ENCODE peak calls at places on chromosome 4, in four cellular contexts. B, Y, Z and W are unnamed samples. For H3K27me3, the result is how much of the 10 kb centered on the place peaks cover.

GRCh38 chr4:170071196-170071595 is 18.6 kb downstream of the AADAT start:
- DNase-seq in Z (no peak), Y (no peak), B (no peak), W (no peak)

GRCh38 chr4:165010991-165011390 is 20.8 kb upstream of the TRIM60 start:
- DNase-seq in B (no peak), Z (no peak), Y (no peak), W (no peak)

GRCh38 chr4:123060039-123060770 is 137.8 kb upstream of the NUDT6 start:
- DNase-seq in Y (no peak), B (no peak), Z (no peak), W (no peak)

GRCh38 chr4:80678413-80678812 is 342.9 kb downstream of the CFAP299 start:
- DNase-seq in Y (no peak), Z (no peak), B (no peak), W (no peak)

GRCh38 chr4:139470295-139470694 is 16.4 kb downstream of the RAB33B start:
- DNase-seq in Y (no peak), Z (no peak), B (no peak), W (no peak)

GRCh38 chr4:129358571-129358970 is 262.6 kb downstream of the C4orf33 start:
- DNase-seq in Z (peak), B (no peak), Y (no peak), W (no peak)

GRCh38 chr4:76856183-76856969 is 41.6 kb downstream of the SOWAHB start:
- DNase-seq in B (no peak), Z (peak), Y (peak), W (no peak)

GRCh38 chr4:142563682-142564291 is 282.3 kb downstream of the INPP4B start:
- DNase-seq in Y (no peak), Z (peak), B (no peak), W (no peak)

GRCh38 chr4:7323872-7324650 is 110.7 kb downstream of the PSAPL1 start:
- DNase-seq in B (peak), Z (no peak), Y (no peak), W (peak)

GRCh38 chr4:184103755-184104367 is 113.8 kb downstream of the ENPP6 start:
- DNase-seq in B (no peak), Y (no peak), Z (no peak), W (peak)

GRCh38 chr4:4625488-4625887 is 83.6 kb upstream of the STX18 start:
- DNase-seq in Y (no peak), Z (peak), B (no peak), W (no peak)

GRCh38 chr4:30721353-30722091 is 1.4 kb downstream of the PCDH7 start:
- DNase-seq in Z (no peak), Y (peak), B (no peak), W (peak)

GRCh38 chr4:2341261-2341841 is 77.1 kb downstream of the ZFYVE28 start:
- DNase-seq in Y (peak), Z (no peak), B (no peak), W (peak)

GRCh38 chr4:141056473-141056872 is 76.8 kb downstream of the RNF150 start:
- DNase-seq in Y (no peak), Z (no peak), B (no peak), W (no peak)

GRCh38 chr4:39908284-39908683 is 69.4 kb downstream of the PDS5A start:
- DNase-seq in B (no peak), Z (no peak), Y (no peak), W (no peak)

GRCh38 chr4:71553605-71554004 is 214.8 kb downstream of the SLC4A4 start:
- DNase-seq in B (no peak), Y (no peak), Z (peak), W (no peak)

GRCh38 chr4:74531952-74532794 is 87.2 kb downstream of the AREG start:
- DNase-seq in B (no peak), Y (peak), Z (peak), W (peak)

GRCh38 chr4:41430796-41431195 is 107.2 kb upstream of the LIMCH1 start:
- DNase-seq in Z (no peak), Y (no peak), B (no peak), W (no peak)

GRCh38 chr4:2818351-2818939 is 25.2 kb upstream of the ADD1 start:
- DNase-seq in Y (no peak), Z (no peak), B (no peak), W (no peak)

GRCh38 chr4:58749206-58749605 is 1639.0 kb upstream of the IGFBP7 start:
- DNase-seq in Z (no peak), Y (peak), B (no peak), W (no peak)

DNA sequence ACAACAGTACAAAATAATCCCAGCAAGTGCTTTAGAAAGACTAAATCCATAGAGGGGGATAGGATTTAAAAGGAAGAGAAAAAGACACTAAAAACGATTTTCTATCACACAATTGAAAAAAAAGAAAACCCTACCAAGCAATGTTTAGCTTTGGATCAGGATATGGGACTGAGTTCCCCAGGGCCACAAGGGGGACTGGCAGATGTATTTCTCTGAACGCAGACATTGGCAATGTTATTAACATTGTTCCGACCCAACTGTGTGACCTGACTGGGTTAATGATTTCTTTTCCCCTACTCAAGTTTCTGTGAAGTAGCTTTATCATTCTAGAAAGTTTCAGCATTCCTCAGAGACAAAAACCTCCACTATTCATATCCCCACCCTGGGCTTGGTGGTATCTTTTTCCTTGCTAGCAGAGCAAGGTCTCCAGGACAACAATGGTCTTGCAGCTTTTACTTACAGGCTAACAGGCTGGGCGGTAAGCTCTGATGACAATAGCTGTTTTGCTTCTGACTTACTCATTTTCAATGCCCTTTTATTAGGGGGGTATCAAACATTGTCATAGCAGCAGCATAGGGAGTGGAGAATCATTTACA is 25.8 kb downstream of the SLC7A11 start:
- DNase-seq in Z (no peak), B (no peak), Y (no peak), W (no peak)
- H3K4me3 ChIP-seq in Z (no peak), B (no peak), Y (no peak), W (no peak)

DNA sequence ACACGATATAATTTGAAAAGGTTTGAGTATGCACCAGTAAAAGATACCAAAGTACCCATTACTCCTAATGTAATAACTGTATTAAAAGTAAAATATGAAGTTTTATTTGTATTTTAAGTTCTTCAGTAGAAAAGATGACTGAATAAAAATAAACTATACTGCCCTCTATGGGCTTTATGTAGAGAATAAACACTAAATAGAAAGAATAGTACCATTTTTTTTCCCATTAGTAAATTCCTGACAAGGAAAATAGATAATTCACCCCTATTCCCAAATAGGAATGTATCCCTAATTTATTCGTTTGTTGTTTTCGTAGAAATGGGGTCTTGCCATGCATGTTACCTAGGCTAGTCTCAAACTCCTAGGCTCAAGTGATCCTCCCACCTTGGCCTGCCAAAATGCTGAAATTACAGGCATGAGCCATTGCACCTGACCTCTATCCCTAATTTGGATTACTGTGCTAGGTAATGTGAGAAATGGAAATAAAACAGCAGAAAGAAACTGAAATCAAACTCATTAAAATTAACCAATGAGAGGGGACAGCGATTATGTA is 73.6 kb upstream of the COX18 start:
- DNase-seq in Y (no peak), B (no peak), Z (no peak), W (no peak)
- TF ChIP-seq CTCF in Y (no peak), B (no peak), Z (peak), W (no peak)

GRCh38 chr4:108171541-108172230 is 3.0 kb upstream of the LEF1 start:
- DNase-seq in B (no peak), Z (no peak), Y (no peak), W (peak)

GRCh38 chr4:108172780-108173598 is 4.3 kb upstream of the LEF1 start:
- DNase-seq in Y (peak), B (peak), Z (no peak), W (peak)

GRCh38 chr4:108172231-108172779 is 3.6 kb upstream of the LEF1 start:
- DNase-seq in B (no peak), Z (no peak), Y (no peak), W (peak)

GRCh38 chr4:108173599-108174057 is 4.9 kb upstream of the LEF1 start:
- DNase-seq in B (no peak), Z (no peak), Y (no peak), W (no peak)

GRCh38 chr4:108175966-108176365 is 7.2 kb upstream of the LEF1 start:
- DNase-seq in B (no peak), Y (no peak), Z (no peak), W (no peak)
- H3K27me3 ChIP-seq in B (under half), Y (under half), Z (under half), W (under half)

DNA sequence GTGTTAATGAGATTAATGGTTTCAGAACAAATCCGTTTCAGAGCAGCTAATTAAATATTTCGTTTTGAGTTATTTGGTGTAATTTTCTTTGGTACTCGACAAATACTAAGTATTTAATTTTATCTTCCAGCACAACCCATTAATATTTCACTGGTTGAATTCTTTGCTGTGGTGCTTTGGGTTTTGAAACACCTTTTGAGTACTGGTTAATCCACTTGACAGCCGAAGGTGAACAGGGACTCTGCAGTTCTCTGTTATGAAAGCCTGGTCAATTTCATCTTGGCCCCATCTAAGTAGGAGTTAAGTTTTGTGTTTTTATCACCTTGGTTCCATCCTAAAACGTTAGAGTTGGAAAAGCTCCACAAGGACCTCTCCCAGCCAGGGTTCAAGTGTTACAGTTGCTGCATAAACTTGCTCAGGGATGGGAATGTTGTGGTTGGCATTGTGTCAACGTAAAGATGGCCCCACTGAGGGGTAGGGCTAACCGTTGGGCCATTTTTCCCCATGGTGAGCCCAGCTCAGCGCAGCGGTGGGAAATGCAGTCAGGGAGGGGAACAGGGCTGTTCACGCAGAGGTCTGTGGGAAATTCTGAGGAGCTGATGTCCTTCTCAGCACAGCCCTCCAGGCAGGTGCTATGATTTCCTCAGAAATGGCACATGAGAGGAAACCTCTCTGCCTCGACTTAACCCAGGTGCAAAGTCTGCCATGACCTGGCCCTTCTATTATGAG is 188.6 kb downstream of the STIM2 start:
- DNase-seq in B (no peak), Z (no peak), Y (peak), W (no peak)
- H3K4me3 ChIP-seq in B (peak), Z (no peak), Y (no peak), W (no peak)

GRCh38 chr4:73252001-73252400 is 6.6 kb downstream of the ANKRD17 start:
- DNase-seq in Y (no peak), Z (no peak), B (no peak), W (no peak)

GRCh38 chr4:73250642-73251041 is 8.0 kb downstream of the ANKRD17 start:
- DNase-seq in Y (no peak), B (no peak), Z (no peak), W (no peak)

GRCh38 chr4:73248821-73249220 is 9.8 kb downstream of the ANKRD17 start:
- DNase-seq in Z (no peak), Y (no peak), B (no peak), W (no peak)

GRCh38 chr4:73248416-73248815 is 10.2 kb downstream of the ANKRD17 start:
- DNase-seq in Z (no peak), Y (no peak), B (no peak), W (no peak)

DNA sequence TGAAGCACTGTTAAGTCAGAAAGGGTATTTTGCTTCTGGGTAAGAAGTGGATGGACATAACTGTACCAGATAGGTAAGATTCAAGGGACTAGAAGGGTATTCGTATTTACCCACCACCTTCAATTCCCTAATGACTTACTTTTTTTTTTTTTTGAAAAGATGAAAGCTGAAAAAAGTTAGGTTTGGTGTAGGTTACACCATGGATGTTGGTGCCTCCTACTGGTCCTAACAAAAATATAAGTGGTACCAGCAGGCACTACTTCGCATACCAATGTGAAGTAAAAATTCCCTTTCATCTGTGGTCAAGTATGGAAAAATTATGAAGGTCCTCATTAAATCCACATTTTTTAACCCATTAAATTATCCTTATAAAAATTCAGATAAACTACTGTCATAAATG is 7.2 kb downstream of the ANKRD17 start:
- DNase-seq in Y (no peak), Z (no peak), B (no peak), W (no peak)
- TF ChIP-seq CTCF in Y (no peak), Z (peak), B (no peak), W (peak)

DNA sequence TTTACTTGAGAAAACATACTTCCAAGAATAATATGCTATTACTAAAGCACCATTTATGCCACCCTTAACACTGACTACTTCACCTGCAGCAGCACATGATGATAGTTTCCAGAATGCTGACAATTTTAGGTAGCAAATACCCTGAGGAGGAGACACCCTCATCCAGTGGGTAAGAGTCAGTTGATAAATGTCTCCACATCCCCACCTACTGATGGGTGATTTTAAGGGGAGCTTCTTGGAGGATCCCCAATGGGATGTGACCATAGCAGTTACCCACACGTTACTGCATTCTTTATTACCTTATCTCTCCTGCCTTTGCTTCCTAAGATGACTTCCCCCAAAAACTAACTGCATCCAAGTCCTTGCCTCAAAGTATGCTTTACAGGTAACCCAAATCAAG is 131.2 kb upstream of the SMARCAD1 start:
- DNase-seq in Z (no peak), B (no peak), Y (no peak), W (no peak)
- H3K27me3 ChIP-seq in Z (under half), B (under half), Y (under half), W (under half)

DNA sequence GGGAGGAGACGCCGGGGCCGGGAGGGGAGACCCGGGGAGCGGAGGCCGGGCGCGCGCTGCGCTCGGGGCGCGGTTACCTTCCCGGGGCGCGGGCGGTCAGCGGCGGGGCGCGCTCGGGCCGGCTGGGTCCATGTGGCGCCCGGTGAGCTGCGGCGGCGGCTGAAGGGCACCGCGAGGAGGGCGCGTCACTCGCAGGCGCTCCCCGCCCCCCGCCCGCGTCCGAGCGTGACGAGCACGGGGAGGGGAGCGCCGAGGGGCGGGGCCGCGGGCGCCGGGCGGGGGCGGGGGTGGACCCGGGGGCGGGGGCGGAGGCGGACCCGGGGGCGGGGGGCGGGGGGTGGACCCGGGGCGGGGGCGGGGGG is at the start of gene CPLX1:
- DNase-seq in Y (no peak), B (peak), Z (no peak), W (peak)
- H3K4me3 ChIP-seq in Y (peak), B (peak), Z (no peak), W (peak)

GRCh38 chr4:124943938-124944337 is 231.4 kb upstream of the ANKRD50 start:
- DNase-seq in B (no peak), Z (no peak), Y (no peak), W (no peak)

GRCh38 chr4:124947622-124948265 is 235.2 kb upstream of the ANKRD50 start:
- DNase-seq in B (no peak), Y (no peak), Z (no peak), W (no peak)

GRCh38 chr4:124943145-124943889 is 230.8 kb upstream of the ANKRD50 start:
- DNase-seq in B (no peak), Z (peak), Y (no peak), W (no peak)

GRCh38 chr4:124946696-124947095 is 234.2 kb upstream of the ANKRD50 start:
- DNase-seq in Z (no peak), Y (no peak), B (no peak), W (no peak)

GRCh38 chr4:124945422-124945821 is 232.9 kb upstream of the ANKRD50 start:
- DNase-seq in B (no peak), Y (no peak), Z (no peak), W (no peak)
- TF ChIP-seq CTCF in B (no peak), Y (no peak), Z (no peak), W (no peak)

DNA sequence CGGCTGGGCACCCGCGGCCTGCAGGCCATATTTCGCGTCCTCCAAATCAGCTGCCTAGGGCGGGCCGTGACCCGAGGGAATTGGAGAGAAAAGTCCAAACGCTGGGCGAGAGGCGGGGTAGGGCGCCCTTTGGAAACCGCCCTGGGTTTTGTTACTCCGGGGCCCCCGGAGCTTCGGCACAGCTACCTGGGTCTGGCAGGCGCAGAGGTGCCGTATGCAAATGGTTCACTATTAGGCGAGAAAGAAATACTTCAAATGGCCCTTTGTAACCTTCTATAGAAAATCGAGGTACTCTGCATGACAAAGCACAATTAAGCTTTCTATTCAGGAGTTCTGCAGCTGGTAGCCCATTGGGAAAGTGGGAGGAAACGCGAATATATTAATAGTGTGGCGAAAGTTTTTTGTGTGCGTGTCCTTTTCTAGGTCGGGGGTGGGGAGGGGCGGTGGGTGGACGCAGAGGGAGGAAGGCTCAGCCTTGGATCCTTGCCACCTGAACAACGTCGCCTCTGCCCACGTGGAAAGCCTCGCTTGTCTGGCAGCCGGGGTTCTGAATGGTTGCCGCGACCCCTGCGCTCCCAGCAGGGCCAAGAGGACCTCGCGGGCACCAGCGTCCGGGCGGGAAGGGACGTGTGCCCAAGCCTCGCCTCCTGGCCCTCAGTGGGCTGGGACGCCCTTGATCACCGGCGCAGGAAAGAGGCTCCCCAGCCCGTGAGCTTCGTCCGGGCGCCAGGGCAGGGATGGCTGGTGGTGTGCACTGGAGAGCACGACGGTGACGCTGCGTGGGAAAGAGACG is 9.5 kb downstream of the GSX2 start:
- DNase-seq in Y (no peak), Z (no peak), B (no peak), W (no peak)
- H3K27me3 ChIP-seq in Y (half or more), Z (half or more), B (half or more), W (under half)

DNA sequence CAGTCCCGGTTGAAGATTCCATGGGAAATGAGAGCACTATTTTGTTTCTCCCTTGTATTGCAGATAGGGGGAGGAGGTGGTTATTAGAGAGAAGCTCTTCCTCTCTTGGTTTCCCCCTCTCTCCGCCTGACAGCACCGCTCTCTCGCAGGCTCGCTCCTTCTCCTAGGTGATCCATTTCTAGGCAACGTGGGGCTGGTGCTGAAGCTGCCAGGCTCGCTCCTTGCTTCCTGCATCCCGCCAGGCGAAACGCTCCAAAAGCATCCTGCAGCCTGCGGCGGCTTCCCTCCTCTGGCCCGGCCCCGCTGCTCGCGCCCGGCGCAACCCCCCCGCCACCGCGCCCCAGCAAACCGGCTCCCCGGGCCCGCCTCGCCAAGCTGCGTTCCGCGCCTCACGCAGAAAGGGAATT is at the start of gene GRID2:
- DNase-seq in Z (no peak), Y (no peak), B (no peak), W (peak)
- H3K4me3 ChIP-seq in Z (peak), Y (no peak), B (peak), W (peak)